ENCODE peak calls at places on chromosomes 13 and 19, in five cellular contexts. One of them, this sample, is unnamed.

GRCh38 chr19:28472111-28472510 is 740.8 kb downstream of the UQCRFS1 start:
- DNase-seq in RWPE1: no peak
- DNase-seq in activated B cell treated with CpG ODN at 0.5 μM for 24 hours: no peak
- DNase-seq in lower leg skin: no peak
- DNase-seq in gastrocnemius medialis: no peak
- DNase-seq in this sample: no peak

GRCh38 chr13:52459668-52460067 is 4.4 kb downstream of the CKAP2 start:
- DNase-seq in gastrocnemius medialis: no peak
- DNase-seq in activated B cell treated with CpG ODN at 0.5 μM for 24 hours: no peak
- DNase-seq in RWPE1: peak; percentile 20
- DNase-seq in lower leg skin: no peak
- DNase-seq in this sample: no peak

GRCh38 chr13:75927183-75927582 is 291.1 kb downstream of the LMO7 start:
- DNase-seq in gastrocnemius medialis: no peak
- DNase-seq in lower leg skin: no peak
- DNase-seq in RWPE1: no peak
- DNase-seq in activated B cell treated with CpG ODN at 0.5 μM for 24 hours: no peak
- DNase-seq in this sample: no peak

GRCh38 chr13:76533251-76533650 is 353.0 kb downstream of the KCTD12 start:
- DNase-seq in lower leg skin: no peak
- DNase-seq in RWPE1: no peak
- DNase-seq in gastrocnemius medialis: no peak
- DNase-seq in activated B cell treated with CpG ODN at 0.5 μM for 24 hours: no peak
- DNase-seq in this sample: no peak

GRCh38 chr19:39144487-39145071 is 19.0 kb downstream of the PAK4 start:
- DNase-seq in RWPE1: no peak
- DNase-seq in gastrocnemius medialis: no peak
- DNase-seq in lower leg skin: no peak
- DNase-seq in activated B cell treated with CpG ODN at 0.5 μM for 24 hours: no peak
- DNase-seq in this sample: no peak

GRCh38 chr19:47124937-47125668 is 5.5 kb upstream of the SAE1 start:
- DNase-seq in RWPE1: peak; percentile 55
- DNase-seq in lower leg skin: no peak
- DNase-seq in activated B cell treated with CpG ODN at 0.5 μM for 24 hours: no peak
- DNase-seq in gastrocnemius medialis: no peak
- DNase-seq in this sample: no peak

GRCh38 chr19:30999726-31000125 is 349.5 kb downstream of the TSHZ3 start:
- DNase-seq in activated B cell treated with CpG ODN at 0.5 μM for 24 hours: no peak
- DNase-seq in gastrocnemius medialis: no peak
- DNase-seq in RWPE1: no peak
- DNase-seq in lower leg skin: no peak
- DNase-seq in this sample: no peak

GRCh38 chr19:51461723-51462161 is 3.5 kb upstream of the SIGLEC8 start:
- DNase-seq in lower leg skin: no peak
- DNase-seq in RWPE1: no peak
- DNase-seq in activated B cell treated with CpG ODN at 0.5 μM for 24 hours: no peak
- DNase-seq in gastrocnemius medialis: peak; percentile 20
- DNase-seq in this sample: no peak

GRCh38 chr13:113907637-113908617 is 44.1 kb upstream of the GAS6 start:
- DNase-seq in lower leg skin: peak; percentile 15
- DNase-seq in RWPE1: peak; percentile 31
- DNase-seq in activated B cell treated with CpG ODN at 0.5 μM for 24 hours: no peak
- DNase-seq in gastrocnemius medialis: no peak
- DNase-seq in this sample: peak; percentile 18

GRCh38 chr13:20993211-20993610 is 68.2 kb downstream of the LATS2 start:
- DNase-seq in lower leg skin: no peak
- DNase-seq in activated B cell treated with CpG ODN at 0.5 μM for 24 hours: no peak
- DNase-seq in RWPE1: no peak
- DNase-seq in gastrocnemius medialis: no peak
- DNase-seq in this sample: no peak

GRCh38 chr19:384801-385169 is 24.2 kb downstream of the C2CD4C start:
- DNase-seq in RWPE1: no peak
- DNase-seq in gastrocnemius medialis: no peak
- DNase-seq in activated B cell treated with CpG ODN at 0.5 μM for 24 hours: no peak
- DNase-seq in lower leg skin: no peak
- DNase-seq in this sample: peak; percentile 6

GRCh38 chr19:41792513-41793413 is 3.6 kb upstream of the CEACAM3 start:
- DNase-seq in lower leg skin: no peak
- DNase-seq in RWPE1: no peak
- DNase-seq in gastrocnemius medialis: no peak
- DNase-seq in activated B cell treated with CpG ODN at 0.5 μM for 24 hours: peak; percentile 41
- DNase-seq in this sample: no peak

GRCh38 chr19:53195265-53195879 is 2.2 kb upstream of the ZNF665 start:
- DNase-seq in gastrocnemius medialis: peak; percentile 39
- DNase-seq in lower leg skin: peak; percentile 86
- DNase-seq in activated B cell treated with CpG ODN at 0.5 μM for 24 hours: peak; percentile 50
- DNase-seq in RWPE1: peak; percentile 56
- DNase-seq in this sample: peak; percentile 71

GRCh38 chr19:55443045-55443823 is at the start of gene SHISA7:
- DNase-seq in lower leg skin: no peak
- DNase-seq in RWPE1: no peak
- DNase-seq in activated B cell treated with CpG ODN at 0.5 μM for 24 hours: no peak
- DNase-seq in gastrocnemius medialis: no peak
- DNase-seq in this sample: no peak

GRCh38 chr13:27928805-27929753 is 9.3 kb downstream of the PDX1 start:
- DNase-seq in lower leg skin: no peak
- DNase-seq in activated B cell treated with CpG ODN at 0.5 μM for 24 hours: no peak
- DNase-seq in RWPE1: no peak
- DNase-seq in gastrocnemius medialis: no peak
- DNase-seq in this sample: no peak
- TF ChIP-seq CTCF in lower leg skin: no peak
- TF ChIP-seq CTCF in activated B cell treated with CpG ODN at 0.5 μM for 24 hours: no peak
- TF ChIP-seq CTCF in RWPE1: no peak
- TF ChIP-seq CTCF in gastrocnemius medialis: no peak
- TF ChIP-seq CTCF in this sample: no peak

GRCh38 chr13:60226507-60226906 is 62.8 kb upstream of the DIAPH3 start:
- DNase-seq in RWPE1: peak; percentile 4
- DNase-seq in activated B cell treated with CpG ODN at 0.5 μM for 24 hours: no peak
- DNase-seq in lower leg skin: no peak
- DNase-seq in gastrocnemius medialis: no peak
- DNase-seq in this sample: no peak
- TF ChIP-seq CTCF in RWPE1: peak; percentile 22
- TF ChIP-seq CTCF in activated B cell treated with CpG ODN at 0.5 μM for 24 hours: no peak
- TF ChIP-seq CTCF in lower leg skin: no peak
- TF ChIP-seq CTCF in gastrocnemius medialis: no peak
- TF ChIP-seq CTCF in this sample: no peak

GRCh38 chr13:98761126-98761978 is 8.9 kb upstream of the SLC15A1 start:
- DNase-seq in lower leg skin: no peak
- DNase-seq in gastrocnemius medialis: no peak
- DNase-seq in RWPE1: peak; percentile 25
- DNase-seq in activated B cell treated with CpG ODN at 0.5 μM for 24 hours: no peak
- DNase-seq in this sample: no peak
- TF ChIP-seq CTCF in lower leg skin: no peak
- TF ChIP-seq CTCF in gastrocnemius medialis: no peak
- TF ChIP-seq CTCF in RWPE1: no peak
- TF ChIP-seq CTCF in activated B cell treated with CpG ODN at 0.5 μM for 24 hours: no peak
- TF ChIP-seq CTCF in this sample: no peak

GRCh38 chr13:44818428-44818827 is 170.8 kb downstream of the NUFIP1 start:
- DNase-seq in gastrocnemius medialis: no peak
- DNase-seq in RWPE1: peak; percentile 24
- DNase-seq in lower leg skin: no peak
- DNase-seq in activated B cell treated with CpG ODN at 0.5 μM for 24 hours: no peak
- DNase-seq in this sample: no peak
- TF ChIP-seq CTCF in gastrocnemius medialis: no peak
- TF ChIP-seq CTCF in RWPE1: no peak
- TF ChIP-seq CTCF in lower leg skin: no peak
- TF ChIP-seq CTCF in activated B cell treated with CpG ODN at 0.5 μM for 24 hours: no peak
- TF ChIP-seq CTCF in this sample: no peak

GRCh38 chr19:5001547-5002131 is 32.7 kb downstream of the KDM4B start:
- DNase-seq in activated B cell treated with CpG ODN at 0.5 μM for 24 hours: no peak
- DNase-seq in RWPE1: peak; percentile 30
- DNase-seq in lower leg skin: no peak
- DNase-seq in gastrocnemius medialis: no peak
- DNase-seq in this sample: no peak
- TF ChIP-seq CTCF in activated B cell treated with CpG ODN at 0.5 μM for 24 hours: no peak
- TF ChIP-seq CTCF in RWPE1: no peak
- TF ChIP-seq CTCF in lower leg skin: no peak
- TF ChIP-seq CTCF in gastrocnemius medialis: peak; percentile 68
- TF ChIP-seq CTCF in this sample: no peak

GRCh38 chr19:2926341-2927031 is 18.3 kb downstream of the ZNF77 start:
- DNase-seq in RWPE1: no peak
- DNase-seq in activated B cell treated with CpG ODN at 0.5 μM for 24 hours: no peak
- DNase-seq in gastrocnemius medialis: no peak
- DNase-seq in lower leg skin: no peak
- DNase-seq in this sample: no peak

GRCh38 chr19:2923510-2923909 is 21.3 kb downstream of the ZNF77 start:
- DNase-seq in lower leg skin: no peak
- DNase-seq in gastrocnemius medialis: peak; percentile 24
- DNase-seq in RWPE1: peak; percentile 50
- DNase-seq in activated B cell treated with CpG ODN at 0.5 μM for 24 hours: no peak
- DNase-seq in this sample: no peak

GRCh38 chr19:2917275-2918184 is 16.8 kb downstream of the ZNF57 start:
- DNase-seq in gastrocnemius medialis: no peak
- DNase-seq in lower leg skin: no peak
- DNase-seq in RWPE1: no peak
- DNase-seq in activated B cell treated with CpG ODN at 0.5 μM for 24 hours: no peak
- DNase-seq in this sample: no peak

GRCh38 chr19:2927032-2927430 is 17.7 kb downstream of the ZNF77 start:
- DNase-seq in RWPE1: no peak
- DNase-seq in activated B cell treated with CpG ODN at 0.5 μM for 24 hours: no peak
- DNase-seq in lower leg skin: no peak
- DNase-seq in gastrocnemius medialis: no peak
- DNase-seq in this sample: no peak

GRCh38 chr19:2922987-2923386 is 21.8 kb downstream of the ZNF77 start:
- DNase-seq in gastrocnemius medialis: no peak
- DNase-seq in lower leg skin: no peak
- DNase-seq in activated B cell treated with CpG ODN at 0.5 μM for 24 hours: no peak
- DNase-seq in RWPE1: no peak
- DNase-seq in this sample: no peak
- TF ChIP-seq CTCF in gastrocnemius medialis: no peak
- TF ChIP-seq CTCF in lower leg skin: no peak
- TF ChIP-seq CTCF in activated B cell treated with CpG ODN at 0.5 μM for 24 hours: no peak
- TF ChIP-seq CTCF in RWPE1: no peak
- TF ChIP-seq CTCF in this sample: no peak

GRCh38 chr13:97366172-97366688 is 67.7 kb upstream of the RAP2A start:
- DNase-seq in activated B cell treated with CpG ODN at 0.5 μM for 24 hours: no peak
- DNase-seq in gastrocnemius medialis: no peak
- DNase-seq in lower leg skin: no peak
- DNase-seq in RWPE1: no peak
- DNase-seq in this sample: no peak
- TF ChIP-seq CTCF in activated B cell treated with CpG ODN at 0.5 μM for 24 hours: no peak
- TF ChIP-seq CTCF in gastrocnemius medialis: no peak
- TF ChIP-seq CTCF in lower leg skin: no peak
- TF ChIP-seq CTCF in RWPE1: no peak
- TF ChIP-seq CTCF in this sample: no peak

GRCh38 chr13:59960683-59961082 is 203.0 kb downstream of the DIAPH3 start:
- DNase-seq in RWPE1: no peak
- DNase-seq in activated B cell treated with CpG ODN at 0.5 μM for 24 hours: no peak
- DNase-seq in lower leg skin: no peak
- DNase-seq in gastrocnemius medialis: no peak
- DNase-seq in this sample: no peak

GRCh38 chr13:59963383-59963782 is 200.3 kb downstream of the DIAPH3 start:
- DNase-seq in RWPE1: no peak
- DNase-seq in lower leg skin: no peak
- DNase-seq in gastrocnemius medialis: no peak
- DNase-seq in activated B cell treated with CpG ODN at 0.5 μM for 24 hours: no peak
- DNase-seq in this sample: no peak

GRCh38 chr13:59957438-59957837 is 206.3 kb downstream of the DIAPH3 start:
- DNase-seq in lower leg skin: no peak
- DNase-seq in gastrocnemius medialis: no peak
- DNase-seq in activated B cell treated with CpG ODN at 0.5 μM for 24 hours: no peak
- DNase-seq in RWPE1: no peak
- DNase-seq in this sample: no peak

GRCh38 chr13:59963827-59964226 is 199.9 kb downstream of the DIAPH3 start:
- DNase-seq in lower leg skin: no peak
- DNase-seq in gastrocnemius medialis: no peak
- DNase-seq in RWPE1: no peak
- DNase-seq in activated B cell treated with CpG ODN at 0.5 μM for 24 hours: no peak
- DNase-seq in this sample: no peak

GRCh38 chr13:59962343-59962742 is 201.4 kb downstream of the DIAPH3 start:
- DNase-seq in lower leg skin: no peak
- DNase-seq in gastrocnemius medialis: no peak
- DNase-seq in activated B cell treated with CpG ODN at 0.5 μM for 24 hours: no peak
- DNase-seq in RWPE1: no peak
- DNase-seq in this sample: no peak
- TF ChIP-seq CTCF in lower leg skin: no peak
- TF ChIP-seq CTCF in gastrocnemius medialis: no peak
- TF ChIP-seq CTCF in activated B cell treated with CpG ODN at 0.5 μM for 24 hours: no peak
- TF ChIP-seq CTCF in RWPE1: no peak
- TF ChIP-seq CTCF in this sample: no peak

GRCh38 chr19:5520501-5520900 is 47.3 kb downstream of the TINCR start:
- DNase-seq in activated B cell treated with CpG ODN at 0.5 μM for 24 hours: no peak
- DNase-seq in lower leg skin: no peak
- DNase-seq in gastrocnemius medialis: no peak
- DNase-seq in RWPE1: no peak
- DNase-seq in this sample: no peak

GRCh38 chr19:5514001-5514400 is 53.8 kb downstream of the TINCR start:
- DNase-seq in lower leg skin: no peak
- DNase-seq in RWPE1: no peak
- DNase-seq in activated B cell treated with CpG ODN at 0.5 μM for 24 hours: no peak
- DNase-seq in gastrocnemius medialis: no peak
- DNase-seq in this sample: no peak

GRCh38 chr19:5519076-5519475 is 48.7 kb downstream of the TINCR start:
- DNase-seq in gastrocnemius medialis: no peak
- DNase-seq in RWPE1: no peak
- DNase-seq in activated B cell treated with CpG ODN at 0.5 μM for 24 hours: no peak
- DNase-seq in lower leg skin: no peak
- DNase-seq in this sample: no peak

DNA sequence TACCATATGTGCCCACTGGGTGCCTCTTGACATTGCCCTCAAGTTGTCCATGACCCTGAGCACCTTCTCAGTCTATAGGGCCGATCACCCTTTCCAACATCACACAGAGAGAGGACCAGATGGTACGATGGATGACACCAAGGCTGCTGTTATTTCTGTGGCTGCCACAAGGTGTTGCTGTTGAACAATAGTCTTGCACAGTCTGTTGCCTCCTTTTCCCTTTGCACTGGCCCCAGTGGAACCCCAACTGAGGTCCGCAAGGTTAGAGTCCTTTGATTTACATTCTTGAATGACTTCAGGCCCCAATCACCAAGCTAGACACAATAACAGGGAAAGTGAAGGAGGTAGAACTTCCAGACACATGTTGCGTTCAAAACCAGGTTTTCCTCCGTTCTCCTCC is 52.0 kb downstream of the TINCR start:
- DNase-seq in lower leg skin: no peak
- DNase-seq in gastrocnemius medialis: no peak
- DNase-seq in activated B cell treated with CpG ODN at 0.5 μM for 24 hours: no peak
- DNase-seq in RWPE1: no peak
- DNase-seq in this sample: no peak
- TF ChIP-seq CTCF in lower leg skin: no peak
- TF ChIP-seq CTCF in gastrocnemius medialis: no peak
- TF ChIP-seq CTCF in activated B cell treated with CpG ODN at 0.5 μM for 24 hours: no peak
- TF ChIP-seq CTCF in RWPE1: no peak
- TF ChIP-seq CTCF in this sample: no peak

DNA sequence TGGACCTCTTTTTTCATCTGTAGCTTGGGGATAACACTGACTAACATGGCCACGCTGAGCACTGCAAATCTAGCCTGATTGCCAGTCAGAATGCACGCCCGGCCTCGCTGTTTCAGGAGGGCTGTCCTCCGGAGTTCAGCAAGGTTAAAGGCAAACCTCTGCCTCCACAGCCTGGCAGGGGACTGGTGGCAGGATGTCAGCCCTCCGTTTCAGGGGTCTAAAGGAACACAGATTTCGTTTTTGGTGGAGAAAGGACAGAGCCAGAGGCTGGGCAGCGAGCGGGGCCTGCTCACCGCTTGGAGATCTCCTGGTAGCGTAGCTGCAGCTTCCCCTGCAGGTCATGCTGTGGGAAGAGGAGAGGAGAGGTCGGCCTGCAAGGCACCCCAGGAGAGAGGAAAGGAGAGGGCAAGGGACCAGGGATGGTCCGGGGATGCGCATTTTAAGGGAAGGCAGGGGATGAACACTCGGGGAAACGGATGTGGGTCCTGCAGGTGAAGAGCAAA is 560 bp downstream of the NDUFA7 start:
- DNase-seq in activated B cell treated with CpG ODN at 0.5 μM for 24 hours: no peak
- DNase-seq in RWPE1: no peak
- DNase-seq in gastrocnemius medialis: no peak
- DNase-seq in lower leg skin: no peak
- DNase-seq in this sample: no peak
- TF ChIP-seq CTCF in activated B cell treated with CpG ODN at 0.5 μM for 24 hours: no peak
- TF ChIP-seq CTCF in RWPE1: no peak
- TF ChIP-seq CTCF in gastrocnemius medialis: no peak
- TF ChIP-seq CTCF in lower leg skin: no peak
- TF ChIP-seq CTCF in this sample: no peak